ENCODE peak calls at places on chromosomes 1 and 21, in seven cellular contexts. W is T47D, V is HCT116, I is K562, H is H1, U is SK-N-SH, S is GM12878. D is an unnamed sample.

GRCh38 chr1:11487196-11487751 is 8.3 kb downstream of the DISP3 start:
- DNase-seq in W (no peak), V (no peak), I (no peak), H (no peak), U (no peak), S (no peak), D (no peak)

GRCh38 chr1:2073382-2074230 is 23.4 kb downstream of the PRKCZ start:
- DNase-seq in W (no peak), V (no peak), I (peak), H (no peak), U (peak), S (no peak), D (no peak)

GRCh38 chr21:14076143-14076806 is 134.5 kb downstream of the LIPI start:
- DNase-seq in W (no peak), V (no peak), I (no peak), H (no peak), U (no peak), S (no peak), D (no peak)

GRCh38 chr1:224182057-224182865 is 779 bp upstream of the DEGS1 start:
- DNase-seq in W (peak), V (no peak), I (no peak), H (no peak), U (no peak), S (peak), D (no peak)

GRCh38 chr21:25966308-25966707 is 204.3 kb downstream of the APP start:
- DNase-seq in W (no peak), V (no peak), I (no peak), H (no peak), U (no peak), S (no peak), D (no peak)

GRCh38 chr1:111199881-111200801 is at the start of gene DENND2D:
- DNase-seq in W (no peak), V (no peak), I (no peak), H (no peak), U (no peak), S (peak), D (no peak)

GRCh38 chr1:228885845-228886244 is 150.6 kb downstream of the RHOU start:
- DNase-seq in W (no peak), V (no peak), I (no peak), H (no peak), U (no peak), S (no peak), D (no peak)

GRCh38 chr21:42496839-42497202 is 797 bp upstream of the RSPH1 start:
- DNase-seq in W (no peak), V (no peak), I (no peak), H (no peak), U (peak), S (no peak), D (no peak)

GRCh38 chr1:174874337-174875053 is 125.3 kb upstream of the CACYBP start:
- DNase-seq in W (no peak), V (no peak), I (no peak), H (no peak), U (no peak), S (peak), D (no peak)

GRCh38 chr1:159854101-159854692 is 8.3 kb downstream of the VSIG8 start:
- DNase-seq in W (peak), V (no peak), I (no peak), H (peak), U (peak), S (no peak), D (no peak)

GRCh38 chr21:35940074-35940927 is 120.0 kb downstream of the SETD4 start:
- DNase-seq in W (peak), V (peak), I (peak), H (no peak), U (peak), S (no peak), D (peak)
- TF ChIP-seq JUND in W (no peak), V (no peak), I (no peak), H (no peak), U (no peak), S (no peak), D (no peak)

GRCh38 chr1:180084867-180085266 is 69.8 kb upstream of the QSOX1 start:
- DNase-seq in W (no peak), V (no peak), I (no peak), H (no peak), U (no peak), S (no peak), D (no peak)

GRCh38 chr1:180081474-180081873 is 73.2 kb upstream of the QSOX1 start:
- DNase-seq in W (no peak), V (no peak), I (no peak), H (no peak), U (no peak), S (no peak), D (no peak)

GRCh38 chr1:180083164-180083563 is 71.5 kb upstream of the QSOX1 start:
- DNase-seq in W (no peak), V (no peak), I (no peak), H (no peak), U (no peak), S (no peak), D (no peak)

GRCh38 chr1:180085331-180085730 is 69.3 kb upstream of the QSOX1 start:
- DNase-seq in W (no peak), V (no peak), I (no peak), H (no peak), U (no peak), S (no peak), D (no peak)

DNA sequence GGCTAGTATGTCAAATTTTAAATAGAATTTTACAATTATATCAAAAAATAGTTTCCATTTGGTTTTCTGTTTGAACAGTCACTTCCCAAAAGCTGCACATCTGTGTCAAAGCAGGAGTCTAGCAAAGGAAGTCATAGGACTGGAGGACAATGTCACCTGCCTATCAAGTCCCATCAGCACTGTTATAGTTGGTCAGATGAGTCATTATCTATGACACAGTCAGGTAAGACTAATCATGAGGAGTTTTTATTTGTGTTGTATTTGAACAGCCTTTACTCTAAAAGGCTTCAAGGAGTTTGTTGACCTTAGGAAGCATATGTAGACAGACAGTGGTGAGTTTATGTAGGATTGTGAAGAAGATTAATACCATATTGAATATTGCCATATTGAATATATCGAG is 74.2 kb upstream of the QSOX1 start:
- DNase-seq in W (no peak), V (peak), I (no peak), H (no peak), U (no peak), S (no peak), D (no peak)
- TF ChIP-seq JUND in W (no peak), V (no peak), I (peak), H (no peak), U (no peak), S (no peak), D (no peak)

GRCh38 chr1:244653439-244654283 is 735 bp downstream of the DESI2 start:
- DNase-seq in W (peak), V (no peak), I (no peak), H (no peak), U (no peak), S (no peak), D (peak)
- TF ChIP-seq JUND in W (no peak), V (no peak), I (no peak), H (no peak), U (no peak), S (no peak), D (no peak)

GRCh38 chr1:81391100-81391828 is 409.5 kb upstream of the ADGRL2 start:
- DNase-seq in W (no peak), V (no peak), I (no peak), H (no peak), U (no peak), S (no peak), D (peak)

GRCh38 chr1:81387446-81387845 is 413.3 kb upstream of the ADGRL2 start:
- DNase-seq in W (no peak), V (no peak), I (no peak), H (no peak), U (no peak), S (no peak), D (no peak)

GRCh38 chr1:81388435-81388834 is 412.3 kb upstream of the ADGRL2 start:
- DNase-seq in W (no peak), V (no peak), I (no peak), H (no peak), U (no peak), S (no peak), D (no peak)
- TF ChIP-seq JUND in W (no peak), V (no peak), I (no peak), H (no peak), U (no peak), S (no peak), D (no peak)